ENCODE peak calls at places on chromosomes 16 and 17, in six cellular contexts. One of them, this sample, is unnamed.

GRCh38 chr17:325270-325976 is 27.2 kb downstream of the RPH3AL start:
- DNase-seq in IMR-90: no peak
- DNase-seq in neuronal stem cell: no peak
- DNase-seq in H1: no peak
- DNase-seq in H9: no peak
- DNase-seq in mesenchymal stem cell: no peak
- DNase-seq in this sample: no peak

GRCh38 chr16:89720520-89720858 is 209 bp downstream of the VPS9D1 start:
- DNase-seq in IMR-90: no peak
- DNase-seq in neuronal stem cell: peak; percentile 63
- DNase-seq in H1: no peak
- DNase-seq in H9: peak; percentile 67
- DNase-seq in mesenchymal stem cell: peak; percentile 58
- DNase-seq in this sample: no peak

GRCh38 chr16:54400261-54400660 is 113.7 kb upstream of the IRX3 start:
- DNase-seq in IMR-90: no peak
- DNase-seq in neuronal stem cell: no peak
- DNase-seq in H1: no peak
- DNase-seq in H9: no peak
- DNase-seq in mesenchymal stem cell: no peak
- DNase-seq in this sample: no peak

GRCh38 chr17:15441315-15441714 is 26.1 kb downstream of the CDRT4 start:
- DNase-seq in IMR-90: peak; percentile 50
- DNase-seq in neuronal stem cell: no peak
- DNase-seq in H1: no peak
- DNase-seq in H9: no peak
- DNase-seq in mesenchymal stem cell: no peak
- DNase-seq in this sample: no peak

GRCh38 chr16:66511615-66512500 is 38.1 kb downstream of the TK2 start:
- DNase-seq in IMR-90: peak; percentile 72
- DNase-seq in neuronal stem cell: no peak
- DNase-seq in H1: peak; percentile 74
- DNase-seq in H9: peak; percentile 78
- DNase-seq in mesenchymal stem cell: peak; percentile 75
- DNase-seq in this sample: peak; percentile 97

GRCh38 chr16:70412385-70412784 is 26.5 kb downstream of the ST3GAL2 start:
- DNase-seq in IMR-90: no peak
- DNase-seq in neuronal stem cell: no peak
- DNase-seq in H1: no peak
- DNase-seq in H9: no peak
- DNase-seq in mesenchymal stem cell: no peak
- DNase-seq in this sample: no peak

GRCh38 chr16:73037331-73037745 is 10.6 kb downstream of the ZFHX3 start:
- DNase-seq in IMR-90: no peak
- DNase-seq in neuronal stem cell: no peak
- DNase-seq in H1: no peak
- DNase-seq in H9: no peak
- DNase-seq in mesenchymal stem cell: peak; percentile 56
- DNase-seq in this sample: no peak

GRCh38 chr17:36979585-36979941 is 30.8 kb downstream of the AATF start:
- DNase-seq in IMR-90: no peak
- DNase-seq in neuronal stem cell: no peak
- DNase-seq in H1: no peak
- DNase-seq in H9: no peak
- DNase-seq in mesenchymal stem cell: peak; percentile 12
- DNase-seq in this sample: no peak

GRCh38 chr17:32156656-32157055 is 14.4 kb downstream of the RHOT1 start:
- DNase-seq in IMR-90: no peak
- DNase-seq in neuronal stem cell: no peak
- DNase-seq in H1: no peak
- DNase-seq in H9: no peak
- DNase-seq in mesenchymal stem cell: no peak
- DNase-seq in this sample: no peak

GRCh38 chr16:79269211-79269863 is 331.2 kb downstream of the MAF start:
- DNase-seq in IMR-90: no peak
- DNase-seq in neuronal stem cell: no peak
- DNase-seq in H1: no peak
- DNase-seq in H9: no peak
- DNase-seq in mesenchymal stem cell: no peak
- DNase-seq in this sample: no peak

GRCh38 chr17:50697076-50697475 is 10.6 kb downstream of the ANKRD40 start:
- DNase-seq in IMR-90: no peak
- DNase-seq in neuronal stem cell: no peak
- DNase-seq in H1: no peak
- DNase-seq in H9: no peak
- DNase-seq in mesenchymal stem cell: no peak
- DNase-seq in this sample: no peak
- H3K14ac ChIP-seq in IMR-90: no peak overlapping the region
- H3K14ac ChIP-seq in neuronal stem cell: no peak overlapping the region
- H3K14ac ChIP-seq in H1: no peak overlapping the region
- H3K14ac ChIP-seq in H9: no peak overlapping the region
- H3K14ac ChIP-seq in mesenchymal stem cell: no peak overlapping the region
- H3K14ac ChIP-seq in this sample: no peak overlapping the region

DNA sequence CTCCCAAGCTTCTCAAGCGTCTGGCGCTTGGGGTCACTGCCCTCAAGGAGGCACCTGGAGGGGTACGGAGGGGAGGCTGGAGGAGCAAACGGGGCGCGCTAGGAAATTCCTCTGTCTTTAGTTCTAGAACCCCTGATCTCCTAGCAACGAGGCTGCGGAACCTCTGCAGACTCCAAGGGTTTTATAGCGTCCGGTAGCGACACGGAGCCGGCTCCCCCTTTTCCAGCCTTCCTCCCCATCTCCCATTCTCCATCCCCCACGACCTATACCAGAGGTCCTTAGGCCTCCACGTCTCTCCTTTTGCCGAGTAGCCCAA is 601 bp upstream of the CDIPT start:
- DNase-seq in IMR-90: no peak
- DNase-seq in neuronal stem cell: no peak
- DNase-seq in H1: no peak
- DNase-seq in H9: no peak
- DNase-seq in mesenchymal stem cell: no peak
- DNase-seq in this sample: no peak
- H3K4ac ChIP-seq in IMR-90: no peak overlapping the region
- H3K4ac ChIP-seq in neuronal stem cell: no peak overlapping the region
- H3K4ac ChIP-seq in H1: no peak overlapping the region
- H3K4ac ChIP-seq in H9: no peak overlapping the region
- H3K4ac ChIP-seq in mesenchymal stem cell: no peak overlapping the region
- H3K4ac ChIP-seq in this sample: no peak overlapping the region

DNA sequence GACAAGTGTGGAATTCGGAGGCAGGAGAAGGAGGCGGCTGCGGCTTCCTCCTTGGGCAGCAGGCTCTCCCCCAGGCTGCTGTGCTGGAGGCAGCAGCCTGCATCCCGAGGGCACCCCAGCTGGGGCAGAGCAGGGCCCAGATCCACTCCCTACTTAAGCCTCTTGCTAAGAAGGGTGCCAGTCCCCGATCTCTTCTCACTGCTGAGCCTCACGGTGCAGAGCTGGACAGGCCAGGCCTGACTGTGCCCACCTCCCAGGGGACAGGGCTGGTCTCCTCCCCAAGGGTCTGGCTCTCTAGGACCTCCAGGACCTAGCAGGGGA is 210.8 kb downstream of the NTN1 start:
- DNase-seq in IMR-90: no peak
- DNase-seq in neuronal stem cell: no peak
- DNase-seq in H1: no peak
- DNase-seq in H9: no peak
- DNase-seq in mesenchymal stem cell: no peak
- DNase-seq in this sample: no peak
- H3K14ac ChIP-seq in IMR-90: no peak overlapping the region
- H3K14ac ChIP-seq in neuronal stem cell: peak overlapping the region; percentile 63
- H3K14ac ChIP-seq in H1: no peak overlapping the region
- H3K14ac ChIP-seq in H9: no peak overlapping the region
- H3K14ac ChIP-seq in mesenchymal stem cell: no peak overlapping the region
- H3K14ac ChIP-seq in this sample: no peak overlapping the region

DNA sequence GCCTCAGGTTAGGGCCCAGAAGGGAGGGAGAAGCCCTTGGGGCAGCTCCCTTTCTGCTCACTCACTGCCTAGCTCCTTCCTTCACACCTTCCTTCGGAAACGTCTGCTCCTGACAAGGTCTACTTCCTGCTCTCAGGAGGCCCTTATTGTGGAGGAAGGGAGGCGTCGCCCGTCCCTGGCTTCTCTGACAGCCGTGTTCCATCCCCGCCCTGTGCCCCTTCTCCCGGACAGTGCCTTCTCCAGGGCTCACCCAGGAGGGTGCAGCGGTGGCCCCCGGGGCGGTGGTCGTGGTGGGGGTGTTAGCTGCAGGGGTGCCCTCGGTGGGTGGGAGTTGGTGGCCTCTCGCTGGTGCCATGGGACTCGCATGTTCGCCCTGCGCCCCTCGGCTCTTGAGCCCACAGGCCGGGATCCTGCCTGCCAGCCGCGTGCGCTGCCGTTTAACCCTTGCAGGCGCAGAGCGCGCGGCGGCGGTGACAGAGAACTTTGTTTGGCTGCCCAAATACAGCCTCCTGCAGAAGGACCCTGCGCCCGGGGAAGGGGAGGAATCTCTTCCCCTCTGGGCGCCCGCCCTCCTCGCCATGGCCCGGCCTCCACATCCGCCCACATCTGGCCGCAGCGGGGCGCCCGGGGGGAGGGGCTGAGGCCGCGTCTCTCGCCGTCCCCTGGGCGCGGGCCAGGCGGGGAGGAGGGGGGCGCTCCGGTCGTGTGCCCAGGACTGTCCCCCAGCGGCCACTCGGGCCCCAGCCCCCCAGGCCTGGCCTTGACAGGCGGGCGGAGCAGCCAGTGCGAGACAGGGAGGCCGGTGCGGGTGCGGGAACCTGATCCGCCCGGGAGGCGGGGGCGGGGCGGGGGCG is 231.9 kb downstream of the SEC14L1 start:
- DNase-seq in IMR-90: peak; percentile 87
- DNase-seq in neuronal stem cell: peak; percentile 91
- DNase-seq in H1: peak; percentile 59
- DNase-seq in H9: peak; percentile 97
- DNase-seq in mesenchymal stem cell: peak; percentile 85
- DNase-seq in this sample: peak; percentile 53
- H3K4ac ChIP-seq in IMR-90: peak overlapping the region; percentile 96
- H3K4ac ChIP-seq in neuronal stem cell: no peak overlapping the region
- H3K4ac ChIP-seq in H1: peak overlapping the region; percentile 0
- H3K4ac ChIP-seq in H9: no peak overlapping the region
- H3K4ac ChIP-seq in mesenchymal stem cell: peak overlapping the region; percentile 96
- H3K4ac ChIP-seq in this sample: no peak overlapping the region

GRCh38 chr17:17200831-17201230 is 5.3 kb downstream of the PLD6 start:
- DNase-seq in IMR-90: peak; percentile 58
- DNase-seq in neuronal stem cell: no peak
- DNase-seq in H1: no peak
- DNase-seq in H9: no peak
- DNase-seq in mesenchymal stem cell: no peak
- DNase-seq in this sample: no peak

GRCh38 chr17:17200311-17200710 is 5.8 kb downstream of the PLD6 start:
- DNase-seq in IMR-90: no peak
- DNase-seq in neuronal stem cell: no peak
- DNase-seq in H1: no peak
- DNase-seq in H9: no peak
- DNase-seq in mesenchymal stem cell: no peak
- DNase-seq in this sample: no peak

GRCh38 chr17:17201271-17201670 is 4.9 kb downstream of the PLD6 start:
- DNase-seq in IMR-90: no peak
- DNase-seq in neuronal stem cell: no peak
- DNase-seq in H1: no peak
- DNase-seq in H9: no peak
- DNase-seq in mesenchymal stem cell: no peak
- DNase-seq in this sample: no peak

GRCh38 chr17:17198281-17198680 is 7.9 kb downstream of the PLD6 start:
- DNase-seq in IMR-90: no peak
- DNase-seq in neuronal stem cell: no peak
- DNase-seq in H1: no peak
- DNase-seq in H9: no peak
- DNase-seq in mesenchymal stem cell: no peak
- DNase-seq in this sample: no peak

DNA sequence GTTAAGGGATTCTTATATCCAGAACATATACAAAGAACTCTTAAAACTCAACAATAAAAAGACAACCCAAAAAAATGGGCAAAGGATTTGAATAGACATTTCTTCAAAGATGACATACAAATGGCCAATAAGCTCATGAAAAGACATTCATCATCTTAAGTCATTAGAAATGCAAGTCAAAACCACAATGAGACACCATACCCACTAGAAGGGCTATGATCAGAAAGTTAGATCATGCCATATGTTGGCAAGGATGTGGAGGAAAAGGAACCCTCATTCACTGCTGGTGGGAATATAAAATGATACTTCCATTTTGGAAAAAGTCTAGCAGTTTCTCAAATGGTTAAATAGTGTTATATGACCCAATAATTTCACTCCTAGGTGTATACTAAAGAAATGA is 9.4 kb downstream of the PLD6 start:
- DNase-seq in IMR-90: no peak
- DNase-seq in neuronal stem cell: no peak
- DNase-seq in H1: no peak
- DNase-seq in H9: no peak
- DNase-seq in mesenchymal stem cell: no peak
- DNase-seq in this sample: no peak
- H3K14ac ChIP-seq in IMR-90: no peak overlapping the region
- H3K14ac ChIP-seq in neuronal stem cell: no peak overlapping the region
- H3K14ac ChIP-seq in H1: no peak overlapping the region
- H3K14ac ChIP-seq in H9: no peak overlapping the region
- H3K14ac ChIP-seq in mesenchymal stem cell: no peak overlapping the region
- H3K14ac ChIP-seq in this sample: no peak overlapping the region

GRCh38 chr16:31428277-31428597 is at the start of gene COX6A2:
- DNase-seq in IMR-90: no peak
- DNase-seq in neuronal stem cell: no peak
- DNase-seq in H1: no peak
- DNase-seq in H9: no peak
- DNase-seq in mesenchymal stem cell: no peak
- DNase-seq in this sample: no peak

GRCh38 chr16:31430380-31431052 is 2.4 kb upstream of the COX6A2 start:
- DNase-seq in IMR-90: no peak
- DNase-seq in neuronal stem cell: no peak
- DNase-seq in H1: no peak
- DNase-seq in H9: no peak
- DNase-seq in mesenchymal stem cell: no peak
- DNase-seq in this sample: no peak

GRCh38 chr16:31427441-31428276 is 501 bp downstream of the COX6A2 start:
- DNase-seq in IMR-90: no peak
- DNase-seq in neuronal stem cell: no peak
- DNase-seq in H1: no peak
- DNase-seq in H9: peak; percentile 45
- DNase-seq in mesenchymal stem cell: no peak
- DNase-seq in this sample: peak; percentile 72

GRCh38 chr16:31429314-31429713 is 1.2 kb upstream of the COX6A2 start:
- DNase-seq in IMR-90: no peak
- DNase-seq in neuronal stem cell: no peak
- DNase-seq in H1: no peak
- DNase-seq in H9: no peak
- DNase-seq in mesenchymal stem cell: no peak
- DNase-seq in this sample: no peak

GRCh38 chr16:31428638-31429247 is 583 bp upstream of the COX6A2 start:
- DNase-seq in IMR-90: no peak
- DNase-seq in neuronal stem cell: no peak
- DNase-seq in H1: no peak
- DNase-seq in H9: no peak
- DNase-seq in mesenchymal stem cell: no peak
- DNase-seq in this sample: peak; percentile 37
- H3K4ac ChIP-seq in IMR-90: no peak overlapping the region
- H3K4ac ChIP-seq in neuronal stem cell: no peak overlapping the region
- H3K4ac ChIP-seq in H1: no peak overlapping the region
- H3K4ac ChIP-seq in H9: no peak overlapping the region
- H3K4ac ChIP-seq in mesenchymal stem cell: no peak overlapping the region
- H3K4ac ChIP-seq in this sample: no peak overlapping the region

This sample was measured in trophoblast cell.